ENCODE peak calls at places on chromosomes 1 and 21, in four cellular contexts. J, W, D and R are unnamed samples. For H3K4me1, the result is how much of the 10 kb centered on the place peaks cover.

GRCh38 chr1:26429741-26430140 is 2.4 kb upstream of the DHDDS start:
- ATAC-seq in J (no peak), W (no peak), D (no peak), R (no peak)

GRCh38 chr1:63918395-63918945 is 144.7 kb downstream of the ROR1 start:
- ATAC-seq in J (no peak), W (no peak), D (no peak), R (no peak)

GRCh38 chr1:56374026-56374974 is 205.1 kb downstream of the PLPP3 start:
- ATAC-seq in J (no peak), W (peak), D (no peak), R (no peak)

GRCh38 chr1:110033421-110033820 is 1.0 kb upstream of the STRIP1 start:
- ATAC-seq in J (no peak), W (no peak), D (no peak), R (no peak)

GRCh38 chr1:200867018-200867811 is 5.6 kb upstream of the GPR25 start:
- ATAC-seq in J (no peak), W (no peak), D (peak), R (no peak)

GRCh38 chr1:225851810-225852209 is 30.4 kb downstream of the TMEM63A start:
- ATAC-seq in J (no peak), W (no peak), D (no peak), R (no peak)

GRCh38 chr1:117587479-117588356 is 18.1 kb upstream of the TENT5C start:
- ATAC-seq in J (no peak), W (no peak), D (no peak), R (no peak)

GRCh38 chr1:147080671-147081394 is 91.4 kb downstream of the PRKAB2 start:
- ATAC-seq in J (no peak), W (no peak), D (no peak), R (no peak)

GRCh38 chr1:156444407-156445001 is 56.1 kb downstream of the MEF2D start:
- ATAC-seq in J (peak), W (no peak), D (peak), R (no peak)

GRCh38 chr1:21174638-21175323 is 1.9 kb downstream of the EIF4G3 start:
- ATAC-seq in J (no peak), W (no peak), D (no peak), R (no peak)

GRCh38 chr21:35147439-35147838 is 98.3 kb upstream of the RUNX1 start:
- ATAC-seq in J (no peak), W (no peak), D (no peak), R (no peak)

GRCh38 chr1:3714284-3714741 is 37.9 kb upstream of the CCDC27 start:
- ATAC-seq in J (no peak), W (no peak), D (no peak), R (no peak)

GRCh38 chr1:5742801-5743200 is 249.4 kb downstream of the NPHP4 start:
- ATAC-seq in J (no peak), W (no peak), D (no peak), R (no peak)

GRCh38 chr1:203656796-203657620 is 30.4 kb downstream of the ATP2B4 start:
- ATAC-seq in J (no peak), W (no peak), D (no peak), R (no peak)

GRCh38 chr1:24805534-24806301 is 60.5 kb downstream of the CLIC4 start:
- ATAC-seq in J (no peak), W (peak), D (no peak), R (peak)

GRCh38 chr1:235865565-235866206 is 1.0 kb downstream of the LYST start:
- ATAC-seq in J (no peak), W (peak), D (no peak), R (no peak)

GRCh38 chr1:233625510-233625981 is 11.6 kb downstream of the KCNK1 start:
- ATAC-seq in J (no peak), W (no peak), D (no peak), R (no peak)

GRCh38 chr1:55604749-55605148 is 389.6 kb upstream of the USP24 start:
- ATAC-seq in J (no peak), W (no peak), D (no peak), R (peak)

GRCh38 chr1:228783415-228784045 is 48.3 kb downstream of the RHOU start:
- ATAC-seq in J (peak), W (no peak), D (no peak), R (no peak)

GRCh38 chr1:19067187-19067911 is 110.9 kb upstream of the IFFO2 start:
- ATAC-seq in J (peak), W (no peak), D (peak), R (peak)

GRCh38 chr1:154575951-154576566 is 8.5 kb downstream of the CHRNB2 start:
- ATAC-seq in J (peak), W (no peak), D (no peak), R (no peak)

GRCh38 chr1:154579382-154579781 is 11.8 kb downstream of the CHRNB2 start:
- ATAC-seq in J (no peak), W (no peak), D (no peak), R (no peak)

GRCh38 chr1:154575147-154575927 is 7.8 kb downstream of the CHRNB2 start:
- ATAC-seq in J (no peak), W (no peak), D (no peak), R (no peak)

GRCh38 chr1:154578058-154578418 is 10.5 kb downstream of the CHRNB2 start:
- ATAC-seq in J (no peak), W (no peak), D (no peak), R (peak)

GRCh38 chr1:154577346-154578057 is 9.9 kb downstream of the CHRNB2 start:
- ATAC-seq in J (peak), W (no peak), D (no peak), R (peak)
- TF ChIP-seq POLR2AphosphoS5 in J (no peak), W (no peak), D (no peak), R (no peak)

DNA sequence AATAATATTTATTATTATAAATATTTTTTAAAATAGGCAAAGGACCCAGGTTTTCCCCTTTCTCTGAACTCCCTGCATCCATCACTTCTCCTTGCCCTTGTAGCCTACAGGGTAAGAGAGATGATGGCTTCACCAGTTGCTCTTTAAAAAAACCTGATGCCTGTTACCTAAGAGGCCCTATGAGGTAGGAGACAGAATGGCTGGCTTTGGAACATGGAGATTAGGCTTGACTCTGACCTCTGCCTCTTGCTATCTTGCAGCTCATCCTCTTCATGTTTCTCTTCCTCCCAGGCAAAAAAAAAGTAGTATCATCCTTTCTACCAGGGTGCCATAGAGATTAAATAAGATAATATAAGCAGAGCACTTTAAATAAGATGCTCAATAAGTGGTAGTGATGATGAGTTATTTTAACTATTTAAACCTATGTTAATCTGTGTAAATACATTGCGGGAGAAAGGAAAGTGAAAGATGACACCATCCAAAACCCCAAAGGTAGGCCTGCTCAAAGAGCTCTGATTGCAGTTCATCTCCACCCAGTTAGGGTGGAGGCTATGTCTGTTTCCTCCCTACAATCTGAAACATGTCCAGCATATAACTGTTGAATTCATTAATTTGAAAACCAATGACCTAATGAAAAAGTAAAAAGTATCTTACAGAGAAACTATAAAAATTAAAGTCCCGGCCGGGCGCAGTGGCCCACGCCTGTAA is 51.8 kb downstream of the RGS2 start:
- ATAC-seq in J (no peak), W (no peak), D (no peak), R (no peak)
- TF ChIP-seq CTCF in J (no peak), W (no peak), D (no peak), R (no peak)

GRCh38 chr1:40058453-40059291 is 18.1 kb downstream of the CAP1 start:
- ATAC-seq in J (peak), W (no peak), D (no peak), R (no peak)
- H3K4me1 ChIP-seq in J (half or more), W (half or more), D (under half), R (under half)

GRCh38 chr1:207858806-207859205 is 52.1 kb downstream of the CD34 start:
- ATAC-seq in J (peak), W (no peak), D (no peak), R (no peak)

GRCh38 chr1:207862241-207862787 is 48.6 kb downstream of the CD34 start:
- ATAC-seq in J (no peak), W (no peak), D (no peak), R (no peak)

GRCh38 chr1:207860531-207860930 is 50.4 kb downstream of the CD34 start:
- ATAC-seq in J (no peak), W (no peak), D (no peak), R (no peak)

GRCh38 chr1:207863893-207864535 is 46.9 kb downstream of the CD34 start:
- ATAC-seq in J (no peak), W (no peak), D (no peak), R (no peak)

GRCh38 chr1:207861442-207862177 is 49.3 kb downstream of the CD34 start:
- ATAC-seq in J (no peak), W (no peak), D (no peak), R (no peak)
- TF ChIP-seq POLR2AphosphoS5 in J (no peak), W (no peak), D (no peak), R (no peak)

GRCh38 chr21:45954271-45954670 is 27.3 kb upstream of the COL6A1 start:
- ATAC-seq in J (peak), W (peak), D (no peak), R (no peak)
- TF ChIP-seq CTCF in J (no peak), W (no peak), D (no peak), R (peak)